ENCODE peak calls at places on chromosome 21, in six cellular contexts. One of them, this sample, is unnamed.

GRCh38 chr21:15005391-15005790 is 59.4 kb downstream of the NRIP1 start:
- DNase-seq in pancreas: no peak
- DNase-seq in fibroblast of pulmonary artery: no peak
- DNase-seq in kidney epithelial cell: no peak
- DNase-seq in HCT116: no peak
- DNase-seq in HL-60: no peak
- DNase-seq in this sample: no peak

GRCh38 chr21:43824250-43824882 is 35.0 kb downstream of the RRP1 start:
- DNase-seq in pancreas: peak; percentile 47
- DNase-seq in fibroblast of pulmonary artery: peak; percentile 47
- DNase-seq in kidney epithelial cell: no peak
- DNase-seq in HCT116: no peak
- DNase-seq in HL-60: no peak
- DNase-seq in this sample: no peak

GRCh38 chr21:46122241-46122671 is 24.3 kb downstream of the COL6A2 start:
- DNase-seq in pancreas: peak; percentile 33
- DNase-seq in fibroblast of pulmonary artery: peak; percentile 77
- DNase-seq in kidney epithelial cell: no peak
- DNase-seq in HCT116: no peak
- DNase-seq in HL-60: no peak
- DNase-seq in this sample: no peak

GRCh38 chr21:17139696-17140095 is 373.1 kb upstream of the CXADR start:
- DNase-seq in pancreas: no peak
- DNase-seq in fibroblast of pulmonary artery: peak; percentile 16
- DNase-seq in kidney epithelial cell: no peak
- DNase-seq in HCT116: no peak
- DNase-seq in HL-60: no peak
- DNase-seq in this sample: no peak

GRCh38 chr21:34693192-34693810 is 24.5 kb downstream of the CLIC6 start:
- DNase-seq in pancreas: no peak
- DNase-seq in fibroblast of pulmonary artery: peak; percentile 83
- DNase-seq in kidney epithelial cell: peak; percentile 19
- DNase-seq in HCT116: peak; percentile 59
- DNase-seq in HL-60: no peak
- DNase-seq in this sample: peak; percentile 60

GRCh38 chr21:38322551-38322950 is 65.8 kb downstream of the KCNJ15 start:
- DNase-seq in pancreas: no peak
- DNase-seq in fibroblast of pulmonary artery: no peak
- DNase-seq in kidney epithelial cell: no peak
- DNase-seq in HCT116: no peak
- DNase-seq in HL-60: no peak
- DNase-seq in this sample: no peak

GRCh38 chr21:17610862-17611261 is 1.8 kb downstream of the BTG3 start:
- DNase-seq in pancreas: no peak
- DNase-seq in fibroblast of pulmonary artery: peak; percentile 30
- DNase-seq in kidney epithelial cell: no peak
- DNase-seq in HCT116: no peak
- DNase-seq in HL-60: no peak
- DNase-seq in this sample: no peak

GRCh38 chr21:34892196-34892595 is 156.9 kb downstream of the RUNX1 start:
- DNase-seq in pancreas: no peak
- DNase-seq in fibroblast of pulmonary artery: no peak
- DNase-seq in kidney epithelial cell: no peak
- DNase-seq in HCT116: no peak
- DNase-seq in HL-60: no peak
- DNase-seq in this sample: no peak

DNA sequence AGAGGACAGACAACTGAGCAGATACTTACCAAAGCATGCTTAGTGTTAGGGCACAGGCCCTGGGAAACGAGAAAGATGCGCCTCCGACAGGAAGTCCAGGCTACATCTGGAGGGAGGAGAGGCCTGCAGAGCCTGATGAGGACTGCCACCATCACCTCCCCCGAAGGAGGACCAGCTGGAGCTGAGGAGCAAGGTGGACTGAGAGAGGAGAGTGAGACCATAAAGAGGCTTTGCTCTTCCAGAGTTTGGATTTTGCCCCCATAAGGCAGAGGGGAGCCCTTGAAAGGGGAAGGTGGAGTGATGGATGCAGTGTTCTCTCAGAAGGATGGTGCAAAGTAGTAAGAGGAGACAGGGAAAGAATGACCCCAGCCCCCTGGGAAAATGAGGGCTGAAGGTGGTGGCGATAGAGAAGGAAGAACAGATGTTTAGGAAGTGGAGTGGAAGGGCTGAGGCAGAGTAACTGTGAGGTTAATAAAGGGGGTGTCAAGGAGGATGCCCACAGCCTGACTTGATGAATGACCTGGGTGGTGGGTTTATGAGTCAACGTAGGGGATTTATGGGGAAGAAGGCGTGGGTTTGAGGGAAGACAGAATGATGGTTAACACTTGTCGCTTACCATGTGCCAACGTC is 1.1 kb upstream of the SCAF4 start:
- DNase-seq in pancreas: no peak
- DNase-seq in fibroblast of pulmonary artery: no peak
- DNase-seq in kidney epithelial cell: no peak
- DNase-seq in HCT116: no peak
- DNase-seq in HL-60: no peak
- DNase-seq in this sample: no peak
- TF ChIP-seq CTCF in pancreas: no peak
- TF ChIP-seq CTCF in fibroblast of pulmonary artery: no peak
- TF ChIP-seq CTCF in kidney epithelial cell: no peak
- TF ChIP-seq CTCF in HCT116: no peak
- TF ChIP-seq CTCF in HL-60: no peak
- TF ChIP-seq CTCF in this sample: no peak

GRCh38 chr21:41669533-41669830 is 97.4 kb downstream of the RIPK4 start:
- DNase-seq in pancreas: no peak
- DNase-seq in fibroblast of pulmonary artery: no peak
- DNase-seq in kidney epithelial cell: no peak
- DNase-seq in HCT116: no peak
- DNase-seq in HL-60: no peak
- DNase-seq in this sample: no peak
- TF ChIP-seq CTCF in pancreas: no peak
- TF ChIP-seq CTCF in fibroblast of pulmonary artery: no peak
- TF ChIP-seq CTCF in kidney epithelial cell: no peak
- TF ChIP-seq CTCF in HCT116: no peak
- TF ChIP-seq CTCF in HL-60: no peak
- TF ChIP-seq CTCF in this sample: no peak

DNA sequence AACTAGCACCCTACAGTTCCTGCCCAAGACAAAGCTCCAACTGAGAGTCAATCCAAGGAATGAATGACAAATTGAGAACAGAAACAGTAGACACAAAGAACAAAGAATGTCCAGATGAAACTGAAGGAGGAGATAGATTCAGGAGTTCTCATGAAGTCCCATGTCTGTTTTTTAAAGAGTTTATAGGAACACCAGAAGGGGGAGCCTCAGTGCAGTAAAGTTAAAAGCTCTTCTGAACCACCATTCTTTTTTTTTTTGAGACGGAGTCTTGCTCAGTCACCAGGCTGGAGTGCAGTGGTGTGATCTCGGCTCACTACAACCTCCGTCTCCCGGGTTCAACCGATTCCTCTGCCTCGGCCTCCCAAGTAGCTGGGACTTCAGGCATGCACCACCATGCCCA is 323.6 kb downstream of the MRPL39 start:
- DNase-seq in pancreas: no peak
- DNase-seq in fibroblast of pulmonary artery: peak; percentile 70
- DNase-seq in kidney epithelial cell: no peak
- DNase-seq in HCT116: no peak
- DNase-seq in HL-60: no peak
- DNase-seq in this sample: peak; percentile 2
- TF ChIP-seq CTCF in pancreas: peak; percentile 12
- TF ChIP-seq CTCF in fibroblast of pulmonary artery: peak; percentile 55
- TF ChIP-seq CTCF in kidney epithelial cell: peak; percentile 41
- TF ChIP-seq CTCF in HCT116: no peak
- TF ChIP-seq CTCF in HL-60: no peak
- TF ChIP-seq CTCF in this sample: no peak

DNA sequence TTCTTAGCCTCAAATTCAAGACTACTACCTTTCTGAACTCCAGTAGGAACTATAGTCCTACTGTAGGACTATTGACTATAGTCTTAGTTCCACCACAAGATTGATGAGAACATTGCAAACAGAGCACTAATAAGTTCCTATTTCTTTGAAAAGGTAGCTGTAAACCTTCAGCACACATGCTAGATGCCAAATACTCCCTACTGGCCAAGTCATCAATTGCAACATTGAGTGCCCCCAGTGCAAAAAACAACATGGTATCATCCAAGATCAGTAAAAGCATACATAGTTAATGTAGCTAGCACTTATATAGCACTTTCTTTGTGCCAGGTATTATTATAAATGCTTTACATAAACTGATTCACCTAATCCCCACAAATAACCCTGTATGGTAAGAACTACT is 99.8 kb downstream of the MRPL39 start:
- DNase-seq in pancreas: no peak
- DNase-seq in fibroblast of pulmonary artery: no peak
- DNase-seq in kidney epithelial cell: no peak
- DNase-seq in HCT116: no peak
- DNase-seq in HL-60: no peak
- DNase-seq in this sample: no peak
- TF ChIP-seq CTCF in pancreas: no peak
- TF ChIP-seq CTCF in fibroblast of pulmonary artery: no peak
- TF ChIP-seq CTCF in kidney epithelial cell: no peak
- TF ChIP-seq CTCF in HCT116: no peak
- TF ChIP-seq CTCF in HL-60: no peak
- TF ChIP-seq CTCF in this sample: peak; percentile 26